ENCODE peak calls at places on chromosomes 6 and 20, in seven cellular contexts. B, I, J, H, X, G and R are unnamed samples.

GRCh38 chr20:45358282-45359068 is 4.5 kb upstream of the SYS1 start:
- DNase-seq in B (peak), I (no peak), J (peak), H (peak), X (no peak), G (peak), R (peak)

GRCh38 chr6:2611092-2611491 is 139.6 kb downstream of the MYLK4 start:
- DNase-seq in B (no peak), I (no peak), J (no peak), H (peak), X (no peak), G (no peak), R (peak)

GRCh38 chr6:107491059-107491609 is 1.2 kb downstream of the SOBP start:
- DNase-seq in B (peak), I (no peak), J (peak), H (peak), X (no peak), G (peak), R (peak)

GRCh38 chr20:51153867-51154707 is 131.2 kb upstream of the KCNG1 start:
- DNase-seq in B (no peak), I (no peak), J (no peak), H (no peak), X (no peak), G (no peak), R (no peak)

GRCh38 chr6:39861663-39862062 is 69.5 kb downstream of the DAAM2 start:
- DNase-seq in B (no peak), I (no peak), J (no peak), H (no peak), X (no peak), G (peak), R (no peak)

GRCh38 chr6:148223424-148223842 is 119.2 kb upstream of the SASH1 start:
- DNase-seq in B (no peak), I (no peak), J (no peak), H (peak), X (peak), G (no peak), R (peak)

GRCh38 chr6:4256969-4257368 is 121.6 kb upstream of the ECI2 start:
- DNase-seq in B (no peak), I (no peak), J (no peak), H (peak), X (no peak), G (no peak), R (peak)

GRCh38 chr6:144296973-144297372 is 11.8 kb downstream of the UTRN start:
- DNase-seq in B (no peak), I (no peak), J (peak), H (peak), X (no peak), G (no peak), R (peak)

GRCh38 chr6:149095842-149096241 is 221.7 kb upstream of the TAB2 start:
- DNase-seq in B (no peak), I (no peak), J (no peak), H (no peak), X (no peak), G (no peak), R (no peak)

GRCh38 chr6:170266061-170266825 is 24.6 kb downstream of the DLL1 start:
- DNase-seq in B (no peak), I (no peak), J (no peak), H (no peak), X (no peak), G (no peak), R (no peak)

GRCh38 chr20:58184063-58184462 is 44.4 kb downstream of the ANKRD60 start:
- DNase-seq in B (no peak), I (no peak), J (no peak), H (no peak), X (no peak), G (no peak), R (no peak)

GRCh38 chr20:37347891-37348642 is 2.1 kb downstream of the SRC start:
- DNase-seq in B (peak), I (no peak), J (no peak), H (no peak), X (no peak), G (peak), R (no peak)

GRCh38 chr20:63639093-63639860 is 12.4 kb upstream of the GMEB2 start:
- DNase-seq in B (no peak), I (peak), J (peak), H (no peak), X (no peak), G (no peak), R (no peak)

GRCh38 chr20:25286917-25287316 is 39.0 kb downstream of the PYGB start:
- DNase-seq in B (no peak), I (no peak), J (no peak), H (no peak), X (no peak), G (peak), R (no peak)

GRCh38 chr20:49431345-49431744 is 51.1 kb downstream of the KCNB1 start:
- DNase-seq in B (no peak), I (no peak), J (no peak), H (peak), X (no peak), G (no peak), R (peak)

GRCh38 chr20:62434098-62434497 is 6.8 kb upstream of the RBBP8NL start:
- DNase-seq in B (no peak), I (no peak), J (no peak), H (no peak), X (no peak), G (no peak), R (no peak)

GRCh38 chr6:32852018-32852843 is 1.3 kb downstream of the TAP1 start:
- DNase-seq in B (no peak), I (peak), J (no peak), H (peak), X (no peak), G (peak), R (peak)

GRCh38 chr6:41441598-41442205 is 104.5 kb upstream of the FOXP4 start:
- DNase-seq in B (no peak), I (no peak), J (no peak), H (no peak), X (no peak), G (no peak), R (no peak)

GRCh38 chr20:8094415-8094818 is 37.6 kb upstream of the PLCB1 start:
- DNase-seq in B (no peak), I (no peak), J (peak), H (peak), X (no peak), G (peak), R (peak)

GRCh38 chr6:163414367-163415175 is at the start of gene QKI:
- DNase-seq in B (peak), I (peak), J (peak), H (peak), X (no peak), G (peak), R (peak)

GRCh38 chr6:63573899-63574553 is 1.7 kb downstream of the LOC128125822 start:
- DNase-seq in B (no peak), I (peak), J (no peak), H (peak), X (no peak), G (no peak), R (peak)

GRCh38 chr6:64860203-64860602 is 846.8 kb downstream of the EYS start:
- DNase-seq in B (no peak), I (no peak), J (no peak), H (no peak), X (no peak), G (peak), R (no peak)

GRCh38 chr6:77626431-77626830 is 26.4 kb upstream of the MEI4 start:
- DNase-seq in B (no peak), I (no peak), J (no peak), H (no peak), X (no peak), G (no peak), R (no peak)

GRCh38 chr6:52553158-52553557 is 23.7 kb downstream of the TRAM2 start:
- DNase-seq in B (no peak), I (no peak), J (no peak), H (no peak), X (no peak), G (no peak), R (no peak)

GRCh38 chr6:16397623-16398022 is 159.2 kb downstream of the GMPR start:
- DNase-seq in B (no peak), I (no peak), J (no peak), H (peak), X (no peak), G (no peak), R (no peak)

GRCh38 chr6:2193931-2194330 is 51.5 kb downstream of the GMDS start:
- DNase-seq in B (no peak), I (no peak), J (no peak), H (peak), X (no peak), G (no peak), R (peak)

GRCh38 chr20:10565191-10565921 is 108.4 kb downstream of the JAG1 start:
- DNase-seq in B (no peak), I (no peak), J (peak), H (peak), X (no peak), G (no peak), R (peak)

GRCh38 chr6:110440026-110440425 is 24.7 kb upstream of the DDO start:
- DNase-seq in B (no peak), I (no peak), J (no peak), H (no peak), X (no peak), G (no peak), R (no peak)
- H3K4me3 ChIP-seq in B (no peak), I (no peak), J (no peak), H (no peak), X (no peak), G (no peak), R (no peak)

GRCh38 chr6:14316911-14317535 is 199.5 kb downstream of the CD83 start:
- DNase-seq in B (no peak), I (peak), J (no peak), H (no peak), X (no peak), G (no peak), R (no peak)
- TF ChIP-seq CTCF in B (no peak), I (peak), J (no peak), H (no peak), X (peak), G (no peak), R (no peak)

DNA sequence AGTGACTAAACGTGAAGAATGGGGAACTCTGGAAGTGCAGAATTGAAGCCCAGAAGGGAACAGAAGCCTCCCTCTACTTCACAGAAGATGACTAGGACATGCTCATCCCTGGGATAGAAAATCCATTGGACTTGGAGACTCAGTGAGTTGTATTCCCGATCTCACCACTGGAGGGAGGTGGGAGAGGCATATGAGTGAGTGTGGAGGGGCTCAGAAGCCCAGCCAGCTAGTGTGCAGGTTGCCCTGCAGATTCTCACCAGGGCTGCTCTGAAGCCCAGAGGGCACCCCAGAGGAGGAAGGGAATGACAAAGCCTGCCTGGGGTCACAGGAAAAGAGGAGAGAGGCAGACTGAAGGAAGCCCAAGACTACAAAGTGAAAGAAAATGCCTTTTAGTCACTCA is 42.1 kb upstream of the HLA-E start:
- DNase-seq in B (no peak), I (no peak), J (no peak), H (no peak), X (no peak), G (no peak), R (no peak)
- H3K4me3 ChIP-seq in B (no peak), I (no peak), J (no peak), H (no peak), X (no peak), G (no peak), R (no peak)

DNA sequence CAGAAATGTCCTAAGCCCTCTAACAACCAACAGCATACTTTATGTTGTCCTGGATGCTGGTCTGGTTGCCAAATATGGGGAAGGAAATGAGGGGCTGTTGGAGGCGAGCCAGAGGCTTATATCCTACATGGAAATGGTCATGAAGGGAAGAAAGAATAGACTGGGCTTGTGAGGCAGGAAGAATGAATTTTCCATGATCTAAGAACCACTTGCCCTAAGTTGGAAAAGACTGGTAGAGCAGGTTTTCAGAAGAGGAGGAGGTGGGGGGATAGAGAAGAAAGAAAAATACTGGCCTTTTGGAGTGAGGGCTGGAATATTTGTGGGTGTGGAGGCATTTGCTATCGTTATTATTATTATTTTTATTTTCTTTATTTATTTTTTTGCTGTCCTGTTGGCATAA is 237.2 kb downstream of the SMOC2 start:
- DNase-seq in B (no peak), I (no peak), J (no peak), H (no peak), X (no peak), G (no peak), R (no peak)
- TF ChIP-seq CTCF in B (no peak), I (no peak), J (no peak), H (no peak), X (no peak), G (no peak), R (no peak)

GRCh38 chr6:137025786-137026730 is 18.7 kb downstream of the IL20RA start:
- DNase-seq in B (no peak), I (peak), J (no peak), H (no peak), X (peak), G (no peak), R (no peak)
- H3K4me3 ChIP-seq in B (no peak), I (no peak), J (no peak), H (no peak), X (no peak), G (no peak), R (no peak)

DNA sequence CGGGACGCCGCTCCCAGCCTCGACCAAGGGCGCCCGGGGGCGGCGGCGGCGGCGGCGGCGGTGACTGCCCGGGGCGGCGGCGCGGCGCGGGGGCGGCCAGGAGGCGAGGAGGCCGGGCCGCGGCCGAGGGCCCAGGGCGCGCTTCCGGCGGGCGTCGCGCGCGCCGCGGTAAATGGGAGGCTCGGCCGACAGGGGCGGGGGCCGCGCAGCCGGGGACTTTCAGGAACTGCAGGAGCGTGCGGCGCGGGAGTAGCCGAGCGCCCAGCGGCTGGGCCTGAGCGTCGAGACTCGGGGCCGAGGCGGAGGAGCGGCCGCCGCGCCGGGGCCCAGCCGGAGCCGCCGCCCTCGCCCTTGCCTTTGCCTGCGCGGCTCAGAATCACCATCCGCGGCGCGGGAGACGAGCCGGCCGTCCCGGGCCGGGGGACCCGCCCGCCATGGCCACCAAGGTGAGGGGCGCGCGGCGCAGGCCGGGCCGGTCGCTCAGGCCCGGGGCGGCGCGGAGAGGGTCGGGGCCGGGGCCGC is at the start of gene SNX9:
- DNase-seq in B (peak), I (peak), J (peak), H (peak), X (no peak), G (peak), R (peak)
- TF ChIP-seq CTCF in B (no peak), I (no peak), J (no peak), H (no peak), X (no peak), G (no peak), R (no peak)

GRCh38 chr20:31842471-31843157 is 2.8 kb downstream of the FOXS1 start:
- DNase-seq in B (peak), I (no peak), J (peak), H (peak), X (no peak), G (peak), R (peak)

GRCh38 chr20:31844737-31845299 is 586 bp downstream of the FOXS1 start:
- DNase-seq in B (no peak), I (no peak), J (no peak), H (no peak), X (no peak), G (no peak), R (no peak)

GRCh38 chr20:31841928-31842327 is 3.5 kb downstream of the FOXS1 start:
- DNase-seq in B (peak), I (no peak), J (peak), H (peak), X (peak), G (peak), R (peak)

GRCh38 chr20:31843881-31844280 is 1.5 kb downstream of the FOXS1 start:
- DNase-seq in B (no peak), I (no peak), J (no peak), H (no peak), X (no peak), G (no peak), R (no peak)

DNA sequence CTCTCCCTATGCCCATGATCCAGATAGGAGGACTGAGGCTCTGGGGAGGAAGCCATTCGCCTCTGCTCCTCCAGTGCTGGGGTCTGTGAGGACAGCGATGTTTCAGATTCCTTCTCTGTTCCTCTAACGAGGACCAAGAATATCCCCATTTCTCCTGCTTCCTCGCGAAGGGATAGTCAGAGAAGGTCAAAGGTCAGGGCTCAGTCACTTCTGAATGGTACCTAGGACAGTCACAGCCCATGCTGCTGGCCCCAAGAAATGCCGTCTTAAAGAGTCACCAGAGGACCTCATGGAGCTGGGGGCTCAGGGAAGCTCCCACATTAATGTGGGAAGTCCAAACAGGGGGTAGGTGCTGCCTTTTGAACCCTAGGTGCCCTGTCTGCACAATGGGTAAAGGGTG is 2.1 kb downstream of the FOXS1 start:
- DNase-seq in B (no peak), I (no peak), J (no peak), H (no peak), X (no peak), G (no peak), R (no peak)
- H3K4me3 ChIP-seq in B (peak), I (no peak), J (peak), H (no peak), X (no peak), G (no peak), R (no peak)